ENCODE peak calls at places on chromosomes 4 and X, in nine cellular contexts. R is lower lobe of right lung; U is iPS DF 6.9; C is heart right ventricle; N is transverse colon; K is neural progenitor cell; E is stomach; P is effector memory CD4-positive, alpha-beta T cell; D is right atrium auricular region. A is an unnamed sample. For H3K4me1, the result is how much of the 10 kb centered on the place peaks cover.

GRCh38 chr4:74838746-74839370 is 44.5 kb upstream of the BTC start:
- DNase-seq in D (no peak), P (no peak), U (no peak), R (no peak), N (no peak), E (no peak), K (no peak), C (no peak), A (no peak)

GRCh38 chr4:145739840-145740239 is 59.9 kb downstream of the C4orf51 start:
- DNase-seq in U (no peak), R (no peak), P (no peak), K (no peak), E (peak), D (no peak), C (no peak), N (peak), A (no peak)

GRCh38 chr4:13988347-13989265 is 361.1 kb upstream of the BOD1L1 start:
- DNase-seq in D (peak), R (no peak), K (no peak), C (peak), U (no peak), P (no peak), N (no peak), E (no peak), A (no peak)

GRCh38 chr4:176791591-176792347 is 953 bp downstream of the VEGFC start:
- DNase-seq in E (peak), C (peak), D (no peak), R (peak), U (no peak), P (no peak), N (peak), K (peak), A (no peak)

GRCh38 chr4:93334003-93334402 is 494.6 kb upstream of the ATOH1 start:
- DNase-seq in E (no peak), K (no peak), R (no peak), U (no peak), C (no peak), P (no peak), N (no peak), D (no peak), A (no peak)

GRCh38 chr4:165597581-165598480 is 219.0 kb downstream of the CPE start:
- DNase-seq in K (no peak), D (no peak), C (no peak), R (no peak), N (no peak), U (no peak), P (no peak), E (no peak), A (no peak)

GRCh38 chr4:184097240-184097619 is 120.4 kb downstream of the ENPP6 start:
- DNase-seq in K (peak), C (peak), R (peak), N (peak), D (peak), U (peak), P (no peak), E (peak), A (no peak)

GRCh38 chr4:140078366-140078765 is 75.6 kb downstream of the MAML3 start:
- DNase-seq in N (no peak), P (no peak), R (no peak), C (peak), U (peak), K (peak), D (no peak), E (no peak), A (no peak)

GRCh38 chrX:95885074-95885473 is 799.6 kb upstream of the DIAPH2 start:
- DNase-seq in E (no peak), N (peak), C (peak), K (no peak), P (no peak), U (no peak), D (no peak), R (no peak), A (peak)

GRCh38 chr4:3335982-3336381 is 43.2 kb downstream of the RGS12 start:
- DNase-seq in K (no peak), U (no peak), D (peak), P (no peak), C (no peak), R (no peak), E (no peak), N (no peak), A (no peak)
- H3K4me1 ChIP-seq in K (under half), U (under half), D (under half), P (under half), C (under half), R (under half), E (under half), N (under half), A (under half)

GRCh38 chr4:159227984-159228383 is 125.1 kb downstream of the RAPGEF2 start:
- DNase-seq in U (no peak), C (peak), K (peak), E (peak), R (peak), N (peak), D (peak), P (no peak), A (peak)

GRCh38 chr4:159235779-159236368 is 133.0 kb downstream of the RAPGEF2 start:
- DNase-seq in C (no peak), P (no peak), U (no peak), R (no peak), K (peak), D (no peak), N (no peak), E (no peak), A (no peak)

GRCh38 chr4:159229164-159229563 is 126.3 kb downstream of the RAPGEF2 start:
- DNase-seq in C (no peak), E (no peak), D (no peak), K (peak), U (no peak), N (no peak), R (no peak), P (no peak), A (no peak)

GRCh38 chr4:159227378-159227777 is 124.5 kb downstream of the RAPGEF2 start:
- DNase-seq in K (no peak), E (no peak), D (no peak), C (no peak), R (no peak), U (no peak), P (no peak), N (no peak), A (no peak)

GRCh38 chr4:159232465-159233106 is 129.7 kb downstream of the RAPGEF2 start:
- DNase-seq in U (no peak), D (no peak), P (no peak), C (no peak), E (no peak), K (no peak), N (no peak), R (no peak), A (no peak)
- H3K27ac ChIP-seq in U (no peak), D (no peak), P (no peak), C (peak), E (no peak), K (no peak), N (no peak), R (no peak), A (no peak)

DNA sequence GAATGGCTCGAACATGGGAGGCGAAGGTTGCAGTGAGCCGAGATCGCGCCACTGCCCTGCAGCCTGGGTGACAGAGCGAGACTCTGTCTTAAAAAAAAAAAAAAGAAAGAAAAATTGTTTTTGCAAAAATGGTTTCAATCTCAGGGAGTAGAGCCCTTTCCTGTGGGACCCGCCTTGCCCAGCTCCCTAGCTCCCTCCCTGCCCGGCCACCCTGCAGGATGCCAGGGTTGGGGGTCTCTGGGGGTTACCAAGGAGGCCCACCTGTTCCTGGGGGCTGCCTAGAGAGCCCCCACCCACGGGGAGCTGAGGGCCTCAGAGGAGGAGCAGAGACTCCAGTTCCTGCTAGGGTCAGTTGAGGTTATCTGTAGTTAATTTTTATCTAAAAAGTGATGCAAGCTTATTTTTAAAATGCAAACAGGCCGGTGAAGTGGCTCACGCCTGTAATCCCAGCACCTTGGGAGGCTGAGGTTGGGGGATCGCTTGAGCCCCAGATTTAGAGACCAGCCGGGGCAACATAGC is 18.7 kb upstream of the PLCXD1 start:
- DNase-seq in P (no peak), K (no peak), R (peak), N (no peak), U (no peak), D (no peak), E (peak), C (no peak), A (peak)
- H3K4me3 ChIP-seq in P (no peak), K (no peak), R (no peak), N (no peak), U (no peak), D (no peak), E (no peak), C (no peak), A (no peak)

GRCh38 chrX:153523269-153523668 is 5.8 kb downstream of the ATP2B3 start:
- DNase-seq in E (no peak), N (no peak), K (no peak), C (no peak), D (no peak), R (no peak), P (no peak), U (no peak), A (no peak)
- H3K4me1 ChIP-seq in E (under half), N (under half), K (under half), C (under half), D (under half), R (under half), P (under half), U (under half), A (under half)

DNA sequence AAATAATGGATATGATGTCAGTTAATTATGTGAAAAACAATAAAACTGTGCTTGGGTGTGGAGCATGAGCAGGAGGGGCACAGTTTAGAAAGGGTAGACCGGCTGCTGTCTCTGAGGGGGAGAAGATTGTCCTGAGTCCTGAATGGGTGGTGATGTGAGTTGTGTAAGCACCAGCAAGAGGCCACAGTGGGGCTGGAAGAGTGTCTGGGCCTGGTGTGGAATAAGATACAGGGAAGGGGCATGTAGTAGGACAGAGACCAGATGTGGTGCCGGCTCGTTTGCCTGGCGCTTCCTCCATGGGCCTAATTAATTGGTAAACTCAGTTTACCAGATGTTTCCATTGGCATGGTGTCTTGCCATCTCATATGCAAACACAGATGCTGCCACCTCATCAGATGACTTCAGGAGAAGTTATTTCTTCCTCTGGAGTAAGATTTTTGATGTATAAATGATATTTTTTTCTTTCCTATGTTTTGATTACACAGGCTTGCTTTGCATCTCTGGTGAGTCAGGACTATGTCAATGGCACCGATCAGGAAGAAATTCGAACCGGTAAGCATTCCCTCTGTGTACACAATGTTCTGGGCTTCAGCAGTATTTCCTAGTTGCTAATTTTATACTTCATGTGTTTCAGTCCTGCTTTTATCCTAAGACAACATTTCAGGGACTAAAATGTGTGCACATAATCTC is 5.1 kb downstream of the MED28 start:
- DNase-seq in C (no peak), R (no peak), P (no peak), N (no peak), D (no peak), U (no peak), K (no peak), E (no peak), A (no peak)
- H3K27ac ChIP-seq in C (no peak), R (no peak), P (no peak), N (no peak), D (no peak), U (no peak), K (no peak), E (no peak), A (no peak)

DNA sequence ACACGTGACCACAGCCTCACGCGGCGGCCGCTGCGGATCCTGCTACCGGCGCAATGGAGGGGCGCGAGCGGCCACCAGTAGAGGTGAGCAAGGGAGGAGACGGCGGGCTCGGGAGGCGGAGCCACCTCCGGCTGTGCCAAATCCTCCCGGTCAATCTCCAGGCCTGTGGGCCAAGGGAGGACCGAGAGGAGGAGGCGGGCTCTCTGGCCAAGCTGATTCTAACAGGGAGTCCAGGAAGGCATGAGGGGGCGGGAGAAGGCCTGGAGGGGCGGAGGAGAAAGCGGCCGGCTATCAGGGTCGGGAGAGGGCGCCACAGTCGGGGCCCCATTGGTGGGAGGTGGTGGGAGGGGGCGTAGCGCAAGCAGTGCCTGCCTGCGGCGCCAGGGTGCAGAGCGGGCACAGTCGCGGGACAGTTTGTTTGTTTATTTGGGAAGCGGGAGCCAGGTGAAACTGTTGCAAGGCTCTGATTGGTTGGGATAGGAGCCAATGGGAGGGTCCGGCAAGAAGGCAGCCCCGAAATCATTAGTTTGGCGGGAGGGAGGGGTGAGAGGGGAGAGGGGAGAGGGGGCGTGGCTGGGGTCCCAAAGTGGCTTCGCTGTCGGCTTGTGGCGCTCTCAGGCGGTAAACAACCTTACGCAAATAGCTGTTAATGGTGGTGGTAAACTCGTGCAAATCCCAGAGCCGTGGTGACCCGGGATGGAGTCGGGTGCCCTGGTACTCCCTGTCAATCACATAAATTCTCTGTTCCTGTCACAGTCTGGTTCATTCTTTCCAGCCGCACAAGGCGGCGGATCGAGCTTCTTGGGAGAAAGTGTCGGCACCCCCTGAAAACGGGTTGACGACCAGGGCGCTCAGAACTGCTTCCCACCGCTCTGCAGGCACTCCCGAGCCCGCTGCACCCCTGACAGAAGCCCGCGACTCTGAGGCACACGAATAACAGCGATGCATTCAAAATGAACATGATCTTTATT is at the start of gene IRS4:
- DNase-seq in R (peak), E (no peak), P (no peak), N (no peak), U (peak), K (peak), D (no peak), C (no peak), A (peak)
- H3K4me3 ChIP-seq in R (peak), E (peak), P (no peak), N (no peak), U (peak), K (peak), D (peak), C (peak), A (no peak)

GRCh38 chr4:111788046-111788642 is 357.1 kb upstream of the FAM241A start:
- DNase-seq in E (no peak), P (no peak), U (no peak), N (no peak), R (no peak), K (peak), D (no peak), C (no peak), A (no peak)
- H3K4me1 ChIP-seq in E (under half), P (under half), U (under half), N (under half), R (under half), K (under half), D (under half), C (under half), A (under half)

DNA sequence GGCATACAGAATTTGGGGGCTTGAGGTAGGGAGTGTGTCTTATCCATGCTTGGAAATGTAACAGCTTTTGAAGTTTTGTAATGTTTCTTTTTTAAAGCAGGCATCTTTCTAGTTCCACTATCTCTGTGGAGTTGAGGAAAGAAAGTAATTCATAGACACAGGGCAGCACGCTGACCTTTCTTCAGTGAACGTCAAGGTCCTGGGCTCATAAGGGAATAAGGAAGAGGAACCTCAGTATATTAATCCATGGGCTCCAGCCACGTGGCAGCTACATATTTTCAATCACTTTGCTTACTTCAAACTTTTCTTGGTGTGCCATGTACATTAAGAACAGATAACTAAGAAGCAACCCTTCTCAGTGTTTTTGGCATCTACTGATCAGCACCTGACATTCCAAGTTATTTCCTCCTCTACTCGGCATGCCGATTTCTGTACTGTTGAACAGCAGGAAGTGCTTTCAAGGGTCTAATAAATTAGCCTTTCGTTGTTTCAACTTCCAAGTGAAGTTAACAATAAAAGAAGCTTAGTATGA is 88.3 kb downstream of the SORBS2 start:
- DNase-seq in N (no peak), D (no peak), C (no peak), K (no peak), E (no peak), P (no peak), U (no peak), R (no peak), A (no peak)
- H3K27ac ChIP-seq in N (peak), D (peak), C (peak), K (no peak), E (peak), P (no peak), U (no peak), R (peak), A (peak)

A was measured in body of pancreas.